ENCODE peak calls at places on chromosomes 1 and 21, in nine cellular contexts. V, A, N, B, H, X, J, R and Y are unnamed samples.
A peak's percentile ranks its signal among the peaks of the same experiment; 100 is the strongest.

GRCh38 chr1:93600663-93601062 is 81.0 kb downstream of the BCAR3 start:
- DNase-seq in V (no peak), A (no peak), N (no peak), B (no peak), H (peak; percentile 55), X (no peak), J (no peak), R (no peak), Y (no peak)

GRCh38 chr1:159921700-159922498 is 3.4 kb downstream of the TAGLN2 start:
- DNase-seq in V (no peak), A (no peak), N (no peak), B (peak; percentile 41), H (no peak), X (no peak), J (no peak), R (no peak), Y (no peak)

GRCh38 chr21:25506887-25507286 is 100.4 kb downstream of the MRPL39 start:
- DNase-seq in V (no peak), A (peak; percentile 61), N (no peak), B (no peak), H (no peak), X (peak; percentile 92), J (no peak), R (no peak), Y (no peak)

GRCh38 chr1:38061883-38062328 is 15.3 kb upstream of the POU3F1 start:
- DNase-seq in V (no peak), A (no peak), N (no peak), B (no peak), H (no peak), X (no peak), J (no peak), R (no peak), Y (no peak)

GRCh38 chr1:98839840-98840239 is 164.8 kb downstream of the PLPPR5 start:
- DNase-seq in V (no peak), A (no peak), N (no peak), B (no peak), H (no peak), X (peak; percentile 25), J (no peak), R (no peak), Y (no peak)

GRCh38 chr1:17668195-17668594 is 86.9 kb upstream of the ACTL8 start:
- DNase-seq in V (no peak), A (no peak), N (no peak), B (no peak), H (no peak), X (no peak), J (no peak), R (no peak), Y (no peak)

GRCh38 chr1:77889671-77890070 is 1.2 kb downstream of the NEXN start:
- DNase-seq in V (no peak), A (peak; percentile 60), N (no peak), B (no peak), H (no peak), X (peak; percentile 94), J (no peak), R (no peak), Y (no peak)

GRCh38 chr1:43531906-43532584 is 1.4 kb downstream of the PTPRF start:
- DNase-seq in V (peak; percentile 26), A (no peak), N (no peak), B (no peak), H (no peak), X (no peak), J (no peak), R (no peak), Y (no peak)

GRCh38 chr21:22345624-22346023 is 1347.4 kb downstream of the NCAM2 start:
- DNase-seq in V (no peak), A (no peak), N (no peak), B (no peak), H (no peak), X (no peak), J (no peak), R (no peak), Y (no peak)

GRCh38 chr1:21937372-21938121 is 437 bp upstream of the HSPG2 start:
- DNase-seq in V (peak; percentile 81), A (peak; percentile 55), N (peak; percentile 92), B (peak; percentile 81), H (peak; percentile 84), X (peak; percentile 80), J (peak; percentile 52), R (peak; percentile 76), Y (peak; percentile 69)

GRCh38 chr21:25871566-25871965 is 136.8 kb downstream of the GABPA start:
- DNase-seq in V (no peak), A (no peak), N (no peak), B (no peak), H (no peak), X (no peak), J (no peak), R (no peak), Y (no peak)

GRCh38 chr1:22131875-22132486 is 10.9 kb downstream of the WNT4 start:
- DNase-seq in V (peak; percentile 33), A (no peak), N (peak; percentile 53), B (peak; percentile 59), H (no peak), X (no peak), J (peak; percentile 21), R (no peak), Y (peak; percentile 36)

GRCh38 chr1:15876357-15876756 is 28.9 kb downstream of the SPEN start:
- DNase-seq in V (no peak), A (peak; percentile 12), N (no peak), B (no peak), H (no peak), X (no peak), J (no peak), R (no peak), Y (no peak)